ENCODE peak calls at places on chromosome 5, in eight cellular contexts. One of them, this sample, is unnamed.
A peak's percentile ranks its signal among the peaks of the same experiment; 100 is the strongest.

GRCh38 chr5:83034036-83034435 is 43.2 kb downstream of the TMEM167A start:
- DNase-seq in endodermal cell: no peak
- DNase-seq in upper lobe of left lung: no peak
- DNase-seq in spleen: no peak
- DNase-seq in breast epithelium: no peak
- DNase-seq in fibroblast of lung: no peak
- DNase-seq in thyroid gland: no peak
- DNase-seq in ovary: no peak
- DNase-seq in this sample: no peak

GRCh38 chr5:136033244-136033643 is 4.5 kb downstream of the TGFBI start:
- DNase-seq in endodermal cell: no peak
- DNase-seq in upper lobe of left lung: no peak
- DNase-seq in spleen: peak; percentile 4
- DNase-seq in breast epithelium: no peak
- DNase-seq in fibroblast of lung: no peak
- DNase-seq in thyroid gland: no peak
- DNase-seq in ovary: no peak
- DNase-seq in this sample: no peak

GRCh38 chr5:59789894-59790293 is 103.6 kb downstream of the PDE4D start:
- DNase-seq in endodermal cell: no peak
- DNase-seq in upper lobe of left lung: no peak
- DNase-seq in spleen: no peak
- DNase-seq in breast epithelium: no peak
- DNase-seq in fibroblast of lung: no peak
- DNase-seq in thyroid gland: no peak
- DNase-seq in ovary: no peak
- DNase-seq in this sample: no peak

GRCh38 chr5:16616536-16617271 is at the start of gene RETREG1:
- DNase-seq in endodermal cell: peak; percentile 84
- DNase-seq in upper lobe of left lung: peak; percentile 64
- DNase-seq in spleen: peak; percentile 93
- DNase-seq in breast epithelium: peak; percentile 37
- DNase-seq in fibroblast of lung: peak; percentile 29
- DNase-seq in thyroid gland: peak; percentile 72
- DNase-seq in ovary: peak; percentile 66
- DNase-seq in this sample: no peak

GRCh38 chr5:31942546-31942945 is 231.6 kb downstream of the GOLPH3 start:
- DNase-seq in endodermal cell: no peak
- DNase-seq in upper lobe of left lung: no peak
- DNase-seq in spleen: no peak
- DNase-seq in breast epithelium: no peak
- DNase-seq in fibroblast of lung: no peak
- DNase-seq in thyroid gland: no peak
- DNase-seq in ovary: no peak
- DNase-seq in this sample: no peak

GRCh38 chr5:157520911-157521703 is 54.5 kb downstream of the ADAM19 start:
- DNase-seq in endodermal cell: peak; percentile 57
- DNase-seq in upper lobe of left lung: peak; percentile 45
- DNase-seq in spleen: no peak
- DNase-seq in breast epithelium: no peak
- DNase-seq in fibroblast of lung: peak; percentile 81
- DNase-seq in thyroid gland: peak; percentile 21
- DNase-seq in ovary: no peak
- DNase-seq in this sample: peak; percentile 80

GRCh38 chr5:98016771-98017170 is 756.7 kb upstream of the RGMB start:
- DNase-seq in endodermal cell: no peak
- DNase-seq in upper lobe of left lung: no peak
- DNase-seq in spleen: no peak
- DNase-seq in breast epithelium: no peak
- DNase-seq in fibroblast of lung: peak; percentile 3
- DNase-seq in thyroid gland: no peak
- DNase-seq in ovary: no peak
- DNase-seq in this sample: no peak

GRCh38 chr5:66207800-66208561 is 63.9 kb downstream of the SREK1 start:
- DNase-seq in endodermal cell: no peak
- DNase-seq in upper lobe of left lung: no peak
- DNase-seq in spleen: no peak
- DNase-seq in breast epithelium: no peak
- DNase-seq in fibroblast of lung: peak; percentile 19
- DNase-seq in thyroid gland: peak; percentile 97
- DNase-seq in ovary: no peak
- DNase-seq in this sample: no peak

GRCh38 chr5:113188454-113188853 is 211.9 kb downstream of the DCP2 start:
- DNase-seq in endodermal cell: no peak
- DNase-seq in upper lobe of left lung: no peak
- DNase-seq in spleen: no peak
- DNase-seq in breast epithelium: no peak
- DNase-seq in fibroblast of lung: no peak
- DNase-seq in thyroid gland: no peak
- DNase-seq in ovary: no peak
- DNase-seq in this sample: no peak

GRCh38 chr5:174067499-174067898 is 22.0 kb downstream of the NSG2 start:
- DNase-seq in endodermal cell: no peak
- DNase-seq in upper lobe of left lung: no peak
- DNase-seq in spleen: no peak
- DNase-seq in breast epithelium: no peak
- DNase-seq in fibroblast of lung: no peak
- DNase-seq in thyroid gland: no peak
- DNase-seq in ovary: no peak
- DNase-seq in this sample: no peak

GRCh38 chr5:141681695-141682641 is at the start of gene ARAP3:
- DNase-seq in endodermal cell: peak; percentile 90
- DNase-seq in upper lobe of left lung: peak; percentile 95
- DNase-seq in spleen: peak; percentile 96
- DNase-seq in breast epithelium: peak; percentile 60
- DNase-seq in fibroblast of lung: peak; percentile 86
- DNase-seq in thyroid gland: peak; percentile 79
- DNase-seq in ovary: peak; percentile 70
- DNase-seq in this sample: peak; percentile 81

GRCh38 chr5:157729858-157730257 is 1.4 kb upstream of the THG1L start:
- DNase-seq in endodermal cell: no peak
- DNase-seq in upper lobe of left lung: no peak
- DNase-seq in spleen: no peak
- DNase-seq in breast epithelium: no peak
- DNase-seq in fibroblast of lung: no peak
- DNase-seq in thyroid gland: no peak
- DNase-seq in ovary: no peak
- DNase-seq in this sample: no peak

GRCh38 chr5:95619096-95619495 is 791 bp upstream of the GPR150 start:
- DNase-seq in endodermal cell: no peak
- DNase-seq in upper lobe of left lung: no peak
- DNase-seq in spleen: no peak
- DNase-seq in breast epithelium: no peak
- DNase-seq in fibroblast of lung: peak; percentile 77
- DNase-seq in thyroid gland: no peak
- DNase-seq in ovary: no peak
- DNase-seq in this sample: no peak

GRCh38 chr5:71782771-71783770 is 64.0 kb downstream of the CARTPT start:
- DNase-seq in endodermal cell: peak; percentile 95
- DNase-seq in upper lobe of left lung: peak; percentile 58
- DNase-seq in spleen: peak; percentile 77
- DNase-seq in breast epithelium: peak; percentile 59
- DNase-seq in fibroblast of lung: peak; percentile 66
- DNase-seq in thyroid gland: peak; percentile 81
- DNase-seq in ovary: peak; percentile 85
- DNase-seq in this sample: peak; percentile 86

GRCh38 chr5:69374911-69375446 is 5.4 kb downstream of the RAD17 start:
- DNase-seq in endodermal cell: no peak
- DNase-seq in upper lobe of left lung: no peak
- DNase-seq in spleen: no peak
- DNase-seq in breast epithelium: no peak
- DNase-seq in fibroblast of lung: no peak
- DNase-seq in thyroid gland: no peak
- DNase-seq in ovary: no peak
- DNase-seq in this sample: no peak

GRCh38 chr5:89120719-89121118 is 237.7 kb upstream of the MEF2C start:
- DNase-seq in endodermal cell: no peak
- DNase-seq in upper lobe of left lung: peak; percentile 59
- DNase-seq in spleen: no peak
- DNase-seq in breast epithelium: no peak
- DNase-seq in fibroblast of lung: no peak
- DNase-seq in thyroid gland: no peak
- DNase-seq in ovary: no peak
- DNase-seq in this sample: peak; percentile 58

GRCh38 chr5:155263381-155263780 is 249.8 kb downstream of the KIF4B start:
- DNase-seq in endodermal cell: no peak
- DNase-seq in upper lobe of left lung: no peak
- DNase-seq in spleen: no peak
- DNase-seq in breast epithelium: no peak
- DNase-seq in fibroblast of lung: no peak
- DNase-seq in thyroid gland: no peak
- DNase-seq in ovary: no peak
- DNase-seq in this sample: no peak

GRCh38 chr5:67437905-67438845 is 241.6 kb upstream of the CD180 start:
- DNase-seq in endodermal cell: no peak
- DNase-seq in upper lobe of left lung: no peak
- DNase-seq in spleen: no peak
- DNase-seq in breast epithelium: no peak
- DNase-seq in fibroblast of lung: no peak
- DNase-seq in thyroid gland: no peak
- DNase-seq in ovary: no peak
- DNase-seq in this sample: no peak

GRCh38 chr5:67154518-67155206 is 41.9 kb downstream of the CD180 start:
- DNase-seq in endodermal cell: no peak
- DNase-seq in upper lobe of left lung: peak; percentile 49
- DNase-seq in spleen: no peak
- DNase-seq in breast epithelium: peak; percentile 80
- DNase-seq in fibroblast of lung: no peak
- DNase-seq in thyroid gland: peak; percentile 75
- DNase-seq in ovary: no peak
- DNase-seq in this sample: no peak

GRCh38 chr5:111781200-111781599 is 24.2 kb upstream of the NREP start:
- DNase-seq in endodermal cell: no peak
- DNase-seq in upper lobe of left lung: peak; percentile 67
- DNase-seq in spleen: no peak
- DNase-seq in breast epithelium: peak; percentile 23
- DNase-seq in fibroblast of lung: peak; percentile 81
- DNase-seq in thyroid gland: peak; percentile 10
- DNase-seq in ovary: peak; percentile 12
- DNase-seq in this sample: peak; percentile 60

GRCh38 chr5:150289551-150290390 is at the start of gene CAMK2A:
- DNase-seq in endodermal cell: peak; percentile 71
- DNase-seq in upper lobe of left lung: no peak
- DNase-seq in spleen: no peak
- DNase-seq in breast epithelium: no peak
- DNase-seq in fibroblast of lung: no peak
- DNase-seq in thyroid gland: no peak
- DNase-seq in ovary: no peak
- DNase-seq in this sample: no peak

GRCh38 chr5:176648467-176649194 is 1.3 kb downstream of the TSPAN17 start:
- DNase-seq in endodermal cell: no peak
- DNase-seq in upper lobe of left lung: no peak
- DNase-seq in spleen: peak; percentile 81
- DNase-seq in breast epithelium: no peak
- DNase-seq in fibroblast of lung: no peak
- DNase-seq in thyroid gland: no peak
- DNase-seq in ovary: no peak
- DNase-seq in this sample: no peak

GRCh38 chr5:54062958-54063357 is 247.4 kb downstream of the ARL15 start:
- DNase-seq in endodermal cell: no peak
- DNase-seq in upper lobe of left lung: no peak
- DNase-seq in spleen: no peak
- DNase-seq in breast epithelium: no peak
- DNase-seq in fibroblast of lung: peak; percentile 89
- DNase-seq in thyroid gland: no peak
- DNase-seq in ovary: no peak
- DNase-seq in this sample: no peak

GRCh38 chr5:94618029-94618492 is 343 bp downstream of the KIAA0825 start:
- DNase-seq in endodermal cell: peak; percentile 82
- DNase-seq in upper lobe of left lung: peak; percentile 86
- DNase-seq in spleen: no peak
- DNase-seq in breast epithelium: peak; percentile 20
- DNase-seq in fibroblast of lung: peak; percentile 79
- DNase-seq in thyroid gland: peak; percentile 87
- DNase-seq in ovary: no peak
- DNase-seq in this sample: peak; percentile 78

GRCh38 chr5:67679184-67679855 is 482.7 kb upstream of the CD180 start:
- DNase-seq in endodermal cell: no peak
- DNase-seq in upper lobe of left lung: no peak
- DNase-seq in spleen: no peak
- DNase-seq in breast epithelium: no peak
- DNase-seq in fibroblast of lung: no peak
- DNase-seq in thyroid gland: no peak
- DNase-seq in ovary: no peak
- DNase-seq in this sample: no peak

GRCh38 chr5:132736853-132737833 is at the start of gene KIF3A:
- DNase-seq in endodermal cell: peak; percentile 99
- DNase-seq in upper lobe of left lung: peak; percentile 96
- DNase-seq in spleen: peak; percentile 99
- DNase-seq in breast epithelium: peak; percentile 88
- DNase-seq in fibroblast of lung: peak; percentile 91
- DNase-seq in thyroid gland: peak; percentile 97
- DNase-seq in ovary: peak; percentile 93
- DNase-seq in this sample: peak; percentile 94
- TF ChIP-seq CTCF in endodermal cell: peak; percentile 11
- TF ChIP-seq CTCF in upper lobe of left lung: peak; percentile 68
- TF ChIP-seq CTCF in spleen: peak; percentile 56
- TF ChIP-seq CTCF in breast epithelium: peak; percentile 35
- TF ChIP-seq CTCF in fibroblast of lung: no peak
- TF ChIP-seq CTCF in thyroid gland: no peak
- TF ChIP-seq CTCF in ovary: peak; percentile 51
- TF ChIP-seq CTCF in this sample: no peak

GRCh38 chr5:179258922-179259730 is 86.1 kb downstream of the ADAMTS2 start:
- DNase-seq in endodermal cell: peak; percentile 39
- DNase-seq in upper lobe of left lung: peak; percentile 20
- DNase-seq in spleen: peak; percentile 72
- DNase-seq in breast epithelium: no peak
- DNase-seq in fibroblast of lung: peak; percentile 95
- DNase-seq in thyroid gland: no peak
- DNase-seq in ovary: peak; percentile 51
- DNase-seq in this sample: peak; percentile 68
- H3K9me3 ChIP-seq in endodermal cell: no peaks in the 10 kb centered on the region
- H3K9me3 ChIP-seq in upper lobe of left lung: no peaks in the 10 kb centered on the region
- H3K9me3 ChIP-seq in spleen: no peaks in the 10 kb centered on the region
- H3K9me3 ChIP-seq in breast epithelium: no peaks in the 10 kb centered on the region
- H3K9me3 ChIP-seq in fibroblast of lung: no peaks in the 10 kb centered on the region
- H3K9me3 ChIP-seq in thyroid gland: no peaks in the 10 kb centered on the region
- H3K9me3 ChIP-seq in ovary: no peaks in the 10 kb centered on the region
- H3K9me3 ChIP-seq in this sample: no peaks in the 10 kb centered on the region

DNA sequence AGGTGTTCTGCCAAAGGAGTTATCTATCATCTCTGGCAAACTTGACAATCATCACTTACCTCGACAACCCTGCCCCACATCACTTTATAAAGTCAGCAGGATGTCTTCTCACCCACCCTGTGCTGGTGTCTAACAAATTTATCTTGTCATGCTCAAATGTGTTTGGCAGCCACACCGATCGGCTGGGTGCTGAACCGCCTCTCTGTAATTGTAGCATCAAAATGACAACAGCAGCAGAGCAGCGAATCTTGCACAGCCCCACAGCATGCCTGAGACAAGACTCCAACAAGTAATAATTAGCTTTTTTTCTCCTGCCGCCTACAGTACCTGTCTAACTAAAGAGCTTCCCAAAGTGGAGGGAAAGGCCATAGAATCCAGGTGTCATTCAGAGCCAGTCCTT is 176.2 kb downstream of the NR3C1 start:
- DNase-seq in endodermal cell: no peak
- DNase-seq in upper lobe of left lung: no peak
- DNase-seq in spleen: no peak
- DNase-seq in breast epithelium: no peak
- DNase-seq in fibroblast of lung: no peak
- DNase-seq in thyroid gland: no peak
- DNase-seq in ovary: no peak
- DNase-seq in this sample: no peak
- TF ChIP-seq CTCF in endodermal cell: no peak
- TF ChIP-seq CTCF in upper lobe of left lung: no peak
- TF ChIP-seq CTCF in spleen: no peak
- TF ChIP-seq CTCF in breast epithelium: no peak
- TF ChIP-seq CTCF in fibroblast of lung: no peak
- TF ChIP-seq CTCF in thyroid gland: no peak
- TF ChIP-seq CTCF in ovary: no peak
- TF ChIP-seq CTCF in this sample: no peak

GRCh38 chr5:12141496-12141895 is 237.2 kb upstream of the CTNND2 start:
- DNase-seq in endodermal cell: no peak
- DNase-seq in upper lobe of left lung: no peak
- DNase-seq in spleen: no peak
- DNase-seq in breast epithelium: no peak
- DNase-seq in fibroblast of lung: peak; percentile 6
- DNase-seq in thyroid gland: no peak
- DNase-seq in ovary: no peak
- DNase-seq in this sample: no peak
- H3K9me3 ChIP-seq in endodermal cell: no peaks in the 10 kb centered on the region
- H3K9me3 ChIP-seq in upper lobe of left lung: no peaks in the 10 kb centered on the region
- H3K9me3 ChIP-seq in spleen: peaks cover 33% of the 10 kb centered on the region
- H3K9me3 ChIP-seq in breast epithelium: no peaks in the 10 kb centered on the region
- H3K9me3 ChIP-seq in fibroblast of lung: no peaks in the 10 kb centered on the region
- H3K9me3 ChIP-seq in thyroid gland: no peaks in the 10 kb centered on the region
- H3K9me3 ChIP-seq in ovary: no peaks in the 10 kb centered on the region
- H3K9me3 ChIP-seq in this sample: no peaks in the 10 kb centered on the region

This sample was measured in right atrium auricular region.